ENCODE peak calls at places on chromosome 21, in six cellular contexts. One of them, this sample, is unnamed.

GRCh38 chr21:29477941-29478340 is 179.2 kb downstream of the BACH1 start:
- DNase-seq in PC-9: no peak
- DNase-seq in uterus: no peak
- DNase-seq in choroid plexus epithelial cell: peak
- DNase-seq in epithelial cell of esophagus: peak
- DNase-seq in fibroblast of lung: peak
- DNase-seq in this sample: peak

GRCh38 chr21:29670228-29670627 is 269.6 kb downstream of the GRIK1 start:
- DNase-seq in PC-9: no peak
- DNase-seq in uterus: no peak
- DNase-seq in choroid plexus epithelial cell: no peak
- DNase-seq in epithelial cell of esophagus: no peak
- DNase-seq in fibroblast of lung: no peak
- DNase-seq in this sample: no peak

GRCh38 chr21:29487154-29487553 is 188.4 kb downstream of the BACH1 start:
- DNase-seq in PC-9: no peak
- DNase-seq in uterus: no peak
- DNase-seq in choroid plexus epithelial cell: no peak
- DNase-seq in epithelial cell of esophagus: no peak
- DNase-seq in fibroblast of lung: no peak
- DNase-seq in this sample: no peak

GRCh38 chr21:15222711-15223110 is 157.9 kb upstream of the NRIP1 start:
- DNase-seq in PC-9: no peak
- DNase-seq in uterus: no peak
- DNase-seq in choroid plexus epithelial cell: no peak
- DNase-seq in epithelial cell of esophagus: peak
- DNase-seq in fibroblast of lung: peak
- DNase-seq in this sample: no peak

GRCh38 chr21:46665566-46665965 is 30.1 kb downstream of the PRMT2 start:
- DNase-seq in PC-9: no peak
- DNase-seq in uterus: no peak
- DNase-seq in choroid plexus epithelial cell: no peak
- DNase-seq in epithelial cell of esophagus: no peak
- DNase-seq in fibroblast of lung: no peak
- DNase-seq in this sample: no peak

GRCh38 chr21:45532826-45533730 is 9.2 kb downstream of the SLC19A1 start:
- DNase-seq in PC-9: no peak
- DNase-seq in uterus: no peak
- DNase-seq in choroid plexus epithelial cell: no peak
- DNase-seq in epithelial cell of esophagus: no peak
- DNase-seq in fibroblast of lung: no peak
- DNase-seq in this sample: no peak

GRCh38 chr21:46125846-46126301 is 28.0 kb downstream of the COL6A2 start:
- DNase-seq in PC-9: no peak
- DNase-seq in uterus: no peak
- DNase-seq in choroid plexus epithelial cell: no peak
- DNase-seq in epithelial cell of esophagus: no peak
- DNase-seq in fibroblast of lung: no peak
- DNase-seq in this sample: no peak

GRCh38 chr21:45152265-45152746 is 77.9 kb downstream of the ADARB1 start:
- DNase-seq in PC-9: no peak
- DNase-seq in uterus: no peak
- DNase-seq in choroid plexus epithelial cell: peak
- DNase-seq in epithelial cell of esophagus: no peak
- DNase-seq in fibroblast of lung: no peak
- DNase-seq in this sample: no peak

GRCh38 chr21:45477176-45478114 is 64.8 kb downstream of the SLC19A1 start:
- DNase-seq in PC-9: no peak
- DNase-seq in uterus: no peak
- DNase-seq in choroid plexus epithelial cell: no peak
- DNase-seq in epithelial cell of esophagus: no peak
- DNase-seq in fibroblast of lung: no peak
- DNase-seq in this sample: no peak

GRCh38 chr21:40841524-40842196 is 5.3 kb downstream of the DSCAM start:
- DNase-seq in PC-9: peak
- DNase-seq in uterus: no peak
- DNase-seq in choroid plexus epithelial cell: no peak
- DNase-seq in epithelial cell of esophagus: peak
- DNase-seq in fibroblast of lung: no peak
- DNase-seq in this sample: no peak

GRCh38 chr21:27572681-27573080 is 605.8 kb upstream of the ADAMTS5 start:
- DNase-seq in PC-9: no peak
- DNase-seq in uterus: no peak
- DNase-seq in choroid plexus epithelial cell: peak
- DNase-seq in epithelial cell of esophagus: peak
- DNase-seq in fibroblast of lung: peak
- DNase-seq in this sample: no peak

GRCh38 chr21:46000182-46000730 is 18.7 kb downstream of the COL6A1 start:
- DNase-seq in PC-9: no peak
- DNase-seq in uterus: peak
- DNase-seq in choroid plexus epithelial cell: no peak
- DNase-seq in epithelial cell of esophagus: no peak
- DNase-seq in fibroblast of lung: no peak
- DNase-seq in this sample: no peak

GRCh38 chr21:42526379-42526727 is 12.7 kb downstream of the SLC37A1 start:
- DNase-seq in PC-9: no peak
- DNase-seq in uterus: no peak
- DNase-seq in choroid plexus epithelial cell: peak
- DNase-seq in epithelial cell of esophagus: no peak
- DNase-seq in fibroblast of lung: no peak
- DNase-seq in this sample: no peak
- H3K4me3 ChIP-seq in PC-9: no peak
- H3K4me3 ChIP-seq in uterus: no peak
- H3K4me3 ChIP-seq in choroid plexus epithelial cell: no peak
- H3K4me3 ChIP-seq in epithelial cell of esophagus: no peak
- H3K4me3 ChIP-seq in fibroblast of lung: no peak
- H3K4me3 ChIP-seq in this sample: no peak

GRCh38 chr21:22115746-22116145 is 1117.5 kb downstream of the NCAM2 start:
- DNase-seq in PC-9: no peak
- DNase-seq in uterus: no peak
- DNase-seq in choroid plexus epithelial cell: no peak
- DNase-seq in epithelial cell of esophagus: no peak
- DNase-seq in fibroblast of lung: no peak
- DNase-seq in this sample: no peak

GRCh38 chr21:22125581-22125980 is 1127.4 kb downstream of the NCAM2 start:
- DNase-seq in PC-9: no peak
- DNase-seq in uterus: no peak
- DNase-seq in choroid plexus epithelial cell: no peak
- DNase-seq in epithelial cell of esophagus: peak
- DNase-seq in fibroblast of lung: no peak
- DNase-seq in this sample: no peak

DNA sequence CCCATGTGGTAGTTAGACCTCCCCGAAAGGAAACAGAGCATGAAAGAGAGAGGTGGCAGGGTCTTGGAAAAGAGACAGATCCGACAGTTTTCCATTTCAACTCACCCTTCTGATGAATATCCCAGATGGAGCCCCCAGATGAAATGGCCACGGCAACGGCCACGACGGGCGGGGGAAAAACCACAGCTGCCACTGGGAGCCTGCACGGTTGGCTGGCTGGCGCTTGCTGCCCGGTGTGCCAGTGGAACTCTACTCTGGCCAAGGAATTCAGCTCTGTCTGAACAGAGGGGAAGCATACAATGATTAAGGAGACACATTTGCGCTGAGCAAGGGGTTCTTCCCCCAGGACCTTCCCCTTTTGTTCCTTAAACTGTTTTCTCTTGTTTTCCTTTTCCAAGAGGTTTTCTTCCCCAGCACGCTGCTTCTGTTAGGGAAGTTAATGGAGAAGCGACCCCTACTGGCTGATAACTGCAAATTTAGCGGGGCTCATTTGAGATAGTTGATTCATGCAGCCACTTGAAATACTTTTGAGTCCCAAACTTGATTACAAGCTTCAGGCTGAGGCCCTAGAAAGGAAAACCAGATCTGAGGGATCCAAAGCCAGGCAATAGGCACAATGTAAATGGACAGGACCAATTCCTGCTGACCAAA is 1122.5 kb downstream of the NCAM2 start:
- DNase-seq in PC-9: no peak
- DNase-seq in uterus: no peak
- DNase-seq in choroid plexus epithelial cell: peak
- DNase-seq in epithelial cell of esophagus: no peak
- DNase-seq in fibroblast of lung: peak
- DNase-seq in this sample: no peak
- TF ChIP-seq CTCF in PC-9: no peak
- TF ChIP-seq CTCF in uterus: no peak
- TF ChIP-seq CTCF in choroid plexus epithelial cell: peak
- TF ChIP-seq CTCF in epithelial cell of esophagus: no peak
- TF ChIP-seq CTCF in fibroblast of lung: no peak
- TF ChIP-seq CTCF in this sample: no peak

DNA sequence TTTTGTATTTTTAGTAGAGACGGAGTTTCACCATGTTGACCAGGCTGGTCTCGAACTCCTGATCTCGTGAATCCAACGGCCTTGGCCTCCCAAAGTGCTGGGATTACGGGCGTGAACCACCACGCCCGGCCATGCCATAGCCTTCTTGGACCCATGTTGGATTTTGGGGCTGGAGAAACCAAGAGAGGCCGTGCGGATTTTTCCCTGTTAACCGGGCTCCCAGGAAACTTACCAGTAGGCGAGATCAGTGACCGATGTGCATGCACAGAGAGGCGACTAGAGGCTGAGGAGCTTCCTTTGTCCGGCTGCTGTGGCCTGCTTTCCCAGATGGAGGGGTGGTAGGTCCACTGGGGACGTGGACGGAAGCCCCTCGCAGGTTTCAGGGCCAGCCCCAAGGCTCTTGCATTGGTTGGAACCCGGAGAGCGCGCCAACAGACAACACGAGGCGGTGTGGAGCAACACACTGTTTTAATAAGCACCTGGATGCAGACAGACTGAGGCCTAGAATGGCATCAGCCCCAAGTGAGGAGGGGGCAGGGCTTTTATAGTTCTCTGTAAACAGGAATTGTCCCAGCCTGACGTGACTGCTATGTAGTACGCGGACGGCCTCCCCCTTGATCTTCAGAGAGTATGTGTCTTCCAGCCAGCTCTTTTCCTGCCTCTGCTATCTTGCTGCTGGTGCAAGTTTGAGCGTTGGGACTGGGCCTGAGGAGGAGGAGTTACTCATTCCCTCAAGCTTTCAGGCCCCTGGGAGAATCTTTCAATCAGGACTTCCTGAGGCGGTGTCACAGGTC is at the start of gene ERVH48-1:
- DNase-seq in PC-9: no peak
- DNase-seq in uterus: no peak
- DNase-seq in choroid plexus epithelial cell: peak
- DNase-seq in epithelial cell of esophagus: no peak
- DNase-seq in fibroblast of lung: no peak
- DNase-seq in this sample: no peak
- H3K4me3 ChIP-seq in PC-9: no peak
- H3K4me3 ChIP-seq in uterus: no peak
- H3K4me3 ChIP-seq in choroid plexus epithelial cell: no peak
- H3K4me3 ChIP-seq in epithelial cell of esophagus: no peak
- H3K4me3 ChIP-seq in fibroblast of lung: no peak
- H3K4me3 ChIP-seq in this sample: no peak

DNA sequence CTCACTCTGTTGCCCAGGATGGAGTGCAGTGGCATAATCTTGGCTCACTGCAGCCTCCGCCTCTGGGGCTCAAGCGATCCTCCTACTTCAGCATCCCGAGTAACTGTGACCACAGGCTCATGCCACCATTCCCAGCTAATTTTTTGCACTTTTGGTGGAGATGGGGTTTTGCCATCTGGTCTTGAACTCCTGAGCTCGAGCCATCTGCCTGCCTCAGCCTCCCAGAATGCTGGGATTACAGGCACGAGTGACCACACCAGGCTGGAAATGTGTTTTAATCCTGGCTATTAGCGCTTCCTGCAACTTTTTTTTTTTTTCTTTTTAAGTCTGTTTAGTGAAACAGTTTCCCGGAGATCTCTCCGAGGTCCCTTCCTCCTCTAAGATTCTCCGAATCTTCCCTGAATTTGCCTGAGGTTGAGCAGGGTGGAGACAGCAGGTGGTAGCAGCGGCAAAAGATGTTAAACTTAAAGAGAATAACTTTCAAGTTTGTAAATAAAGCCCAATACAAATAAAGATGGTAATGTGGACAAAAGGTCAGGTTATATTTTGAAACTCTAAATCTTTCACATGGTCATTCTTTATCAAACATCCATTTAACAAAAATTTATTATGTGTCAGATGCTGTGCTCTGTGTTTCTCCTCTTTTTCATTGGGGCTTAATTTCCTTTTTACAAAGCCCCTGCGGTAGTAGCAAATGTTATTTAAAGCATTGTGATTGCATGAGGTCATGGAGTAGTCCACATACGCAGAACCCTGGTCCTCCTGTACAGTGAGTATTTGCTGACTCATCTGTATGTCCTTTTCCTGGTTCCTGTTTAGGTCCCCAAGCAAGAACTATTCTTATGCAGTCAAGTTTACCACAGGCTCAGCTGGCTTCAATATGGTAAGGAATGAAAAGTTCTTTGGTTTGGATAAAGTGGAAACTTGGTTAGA is 119.1 kb downstream of the ITSN1 start:
- DNase-seq in PC-9: peak
- DNase-seq in uterus: peak
- DNase-seq in choroid plexus epithelial cell: peak
- DNase-seq in epithelial cell of esophagus: peak
- DNase-seq in fibroblast of lung: peak
- DNase-seq in this sample: peak
- TF ChIP-seq CTCF in PC-9: no peak
- TF ChIP-seq CTCF in uterus: no peak
- TF ChIP-seq CTCF in choroid plexus epithelial cell: no peak
- TF ChIP-seq CTCF in epithelial cell of esophagus: no peak
- TF ChIP-seq CTCF in fibroblast of lung: no peak
- TF ChIP-seq CTCF in this sample: no peak

GRCh38 chr21:17782051-17782450 is 37.1 kb downstream of the C21orf91 start:
- DNase-seq in PC-9: no peak
- DNase-seq in uterus: no peak
- DNase-seq in choroid plexus epithelial cell: no peak
- DNase-seq in epithelial cell of esophagus: no peak
- DNase-seq in fibroblast of lung: no peak
- DNase-seq in this sample: no peak
- H3K4me3 ChIP-seq in PC-9: no peak
- H3K4me3 ChIP-seq in uterus: no peak
- H3K4me3 ChIP-seq in choroid plexus epithelial cell: no peak
- H3K4me3 ChIP-seq in epithelial cell of esophagus: no peak
- H3K4me3 ChIP-seq in fibroblast of lung: no peak
- H3K4me3 ChIP-seq in this sample: no peak

DNA sequence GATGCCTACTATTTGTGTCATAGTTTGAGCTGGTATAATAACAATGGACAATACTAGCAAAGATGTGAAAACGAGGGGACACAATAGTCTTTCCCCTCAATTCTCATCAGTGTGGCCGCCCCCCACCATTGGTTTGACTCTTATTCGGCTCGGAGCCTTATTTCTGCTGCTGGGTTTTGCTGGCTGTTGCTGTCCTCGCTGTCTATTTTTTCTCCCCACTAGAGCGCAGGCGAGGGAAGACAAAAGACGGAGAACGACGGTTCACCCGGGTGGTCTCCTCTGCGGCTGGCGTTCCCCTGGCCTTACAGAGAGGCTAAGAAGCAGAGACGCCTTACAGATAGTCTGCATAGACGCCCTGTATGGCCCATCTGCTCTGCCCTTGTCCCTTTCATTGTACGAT is 19.4 kb downstream of the CLIC6 start:
- DNase-seq in PC-9: peak
- DNase-seq in uterus: no peak
- DNase-seq in choroid plexus epithelial cell: no peak
- DNase-seq in epithelial cell of esophagus: peak
- DNase-seq in fibroblast of lung: peak
- DNase-seq in this sample: no peak
- TF ChIP-seq CTCF in PC-9: peak
- TF ChIP-seq CTCF in uterus: no peak
- TF ChIP-seq CTCF in choroid plexus epithelial cell: no peak
- TF ChIP-seq CTCF in epithelial cell of esophagus: peak
- TF ChIP-seq CTCF in fibroblast of lung: no peak
- TF ChIP-seq CTCF in this sample: peak

This sample was measured in HFF-Myc.